ENCODE peak calls at places on chromosomes 3 and 15, in nine cellular contexts. K, G, P, X, L, T, Z, Q and A are unnamed samples.
A peak's percentile ranks its signal among the peaks of the same experiment; 100 is the strongest.

GRCh38 chr3:181442066-181442465 is 269.7 kb upstream of the SOX2 start:
- DNase-seq in K (no peak), G (no peak), P (no peak), X (no peak), L (no peak), T (no peak), Z (no peak), Q (no peak), A (no peak)

GRCh38 chr3:108471346-108471935 is 39.0 kb downstream of the MYH15 start:
- DNase-seq in K (no peak), G (peak; percentile 21), P (no peak), X (no peak), L (no peak), T (no peak), Z (no peak), Q (no peak), A (no peak)

GRCh38 chr15:57213783-57214366 is 162.4 kb upstream of the CGNL1 start:
- DNase-seq in K (peak; percentile 8), G (peak; percentile 77), P (no peak), X (peak; percentile 3), L (no peak), T (no peak), Z (no peak), Q (peak; percentile 41), A (no peak)

GRCh38 chr15:100667405-100668320 is 65.3 kb downstream of the ASB7 start:
- DNase-seq in K (no peak), G (peak; percentile 58), P (no peak), X (peak; percentile 69), L (no peak), T (no peak), Z (peak; percentile 68), Q (no peak), A (peak; percentile 28)

GRCh38 chr15:91357011-91357410 is 257.0 kb downstream of the SV2B start:
- DNase-seq in K (no peak), G (no peak), P (no peak), X (no peak), L (no peak), T (no peak), Z (no peak), Q (no peak), A (no peak)

GRCh38 chr3:38019658-38020341 is 9.6 kb downstream of the PLCD1 start:
- DNase-seq in K (no peak), G (no peak), P (peak; percentile 1), X (no peak), L (no peak), T (peak; percentile 47), Z (no peak), Q (no peak), A (no peak)

GRCh38 chr15:42576040-42576594 is 711 bp downstream of the STARD9 start:
- DNase-seq in K (no peak), G (no peak), P (no peak), X (no peak), L (no peak), T (no peak), Z (no peak), Q (no peak), A (no peak)

GRCh38 chr3:108004647-108005046 is 86.2 kb downstream of the CD47 start:
- DNase-seq in K (no peak), G (no peak), P (no peak), X (no peak), L (no peak), T (peak; percentile 61), Z (no peak), Q (no peak), A (no peak)

GRCh38 chr3:87268646-87269211 is 7.7 kb downstream of the POU1F1 start:
- DNase-seq in K (no peak), G (peak; percentile 4), P (no peak), X (no peak), L (no peak), T (no peak), Z (no peak), Q (no peak), A (no peak)

GRCh38 chr3:31534036-31534435 is 1.3 kb downstream of the STT3B start:
- DNase-seq in K (peak; percentile 14), G (peak; percentile 21), P (no peak), X (peak; percentile 30), L (no peak), T (no peak), Z (no peak), Q (no peak), A (no peak)

GRCh38 chr3:31532587-31533168 is at the start of gene STT3B:
- DNase-seq in K (peak; percentile 58), G (peak; percentile 90), P (peak; percentile 78), X (peak; percentile 79), L (no peak), T (peak; percentile 90), Z (peak; percentile 94), Q (no peak), A (peak; percentile 86)

GRCh38 chr3:31531465-31531991 is 1.2 kb upstream of the STT3B start:
- DNase-seq in K (no peak), G (no peak), P (no peak), X (no peak), L (no peak), T (no peak), Z (no peak), Q (no peak), A (no peak)

GRCh38 chr3:31531992-31532586 is 636 bp upstream of the STT3B start:
- DNase-seq in K (peak; percentile 94), G (peak; percentile 100), P (peak; percentile 98), X (peak; percentile 98), L (peak; percentile 99), T (peak; percentile 100), Z (peak; percentile 100), Q (peak; percentile 98), A (peak; percentile 99)

DNA sequence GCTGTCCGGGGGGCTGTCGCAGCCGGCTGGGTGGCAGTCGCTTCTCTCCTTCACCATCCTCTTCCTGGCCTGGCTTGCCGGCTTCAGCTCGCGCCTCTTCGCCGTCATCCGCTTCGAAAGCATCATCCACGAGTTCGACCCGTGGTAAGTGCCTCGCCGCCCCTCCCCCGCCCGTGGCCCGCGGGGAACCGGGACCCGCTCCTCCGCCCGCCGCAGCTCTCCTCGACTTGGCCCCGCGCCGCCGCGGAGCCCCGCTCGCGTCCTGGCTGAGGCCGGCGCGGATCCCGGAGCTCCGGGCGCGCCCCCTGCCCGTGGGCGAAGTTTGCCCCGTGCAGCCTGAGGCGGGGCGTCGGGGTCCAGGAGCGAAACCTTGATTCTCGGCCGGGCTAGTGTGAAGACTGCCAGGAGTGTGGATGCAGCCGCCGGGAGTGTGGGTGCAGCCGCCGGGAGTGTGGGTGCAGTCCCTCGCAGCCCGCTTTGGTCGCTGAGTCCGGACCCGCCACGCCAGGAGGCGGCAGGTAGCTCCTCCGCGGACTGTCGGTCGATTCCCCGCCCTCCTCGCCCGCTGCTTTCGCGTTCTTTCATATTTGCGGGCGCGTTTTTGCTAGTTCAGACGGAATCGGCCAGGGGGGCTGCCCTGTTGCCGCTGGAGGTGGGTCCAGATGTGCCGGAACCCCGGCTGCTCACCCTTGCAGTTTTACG is 595 bp downstream of the STT3B start:
- DNase-seq in K (peak; percentile 27), G (peak; percentile 27), P (peak; percentile 57), X (peak; percentile 71), L (peak; percentile 39), T (peak; percentile 74), Z (peak; percentile 85), Q (peak; percentile 32), A (peak; percentile 52)
- H3K4me3 ChIP-seq in K (peak overlapping the region; percentile 76), G (peak overlapping the region; percentile 87), P (peak overlapping the region; percentile 70), X (peak overlapping the region; percentile 79), L (peak overlapping the region; percentile 91), T (peak overlapping the region; percentile 89), Z (peak overlapping the region; percentile 90), Q (peak overlapping the region; percentile 99), A (peak overlapping the region; percentile 87)

GRCh38 chr15:83064859-83065258 is 2.2 kb downstream of the BTBD1 start:
- DNase-seq in K (no peak), G (no peak), P (no peak), X (no peak), L (no peak), T (no peak), Z (no peak), Q (no peak), A (no peak)

GRCh38 chr15:83066034-83066760 is 855 bp downstream of the BTBD1 start:
- DNase-seq in K (no peak), G (no peak), P (no peak), X (no peak), L (no peak), T (no peak), Z (no peak), Q (peak; percentile 27), A (peak; percentile 25)

GRCh38 chr15:83066761-83067637 is at the start of gene BTBD1:
- DNase-seq in K (peak; percentile 99), G (peak; percentile 98), P (peak; percentile 75), X (peak; percentile 96), L (peak; percentile 72), T (peak; percentile 98), Z (peak; percentile 98), Q (peak; percentile 69), A (peak; percentile 95)

GRCh38 chr15:83063555-83063954 is 3.5 kb downstream of the BTBD1 start:
- DNase-seq in K (no peak), G (no peak), P (no peak), X (no peak), L (no peak), T (no peak), Z (no peak), Q (no peak), A (no peak)

DNA sequence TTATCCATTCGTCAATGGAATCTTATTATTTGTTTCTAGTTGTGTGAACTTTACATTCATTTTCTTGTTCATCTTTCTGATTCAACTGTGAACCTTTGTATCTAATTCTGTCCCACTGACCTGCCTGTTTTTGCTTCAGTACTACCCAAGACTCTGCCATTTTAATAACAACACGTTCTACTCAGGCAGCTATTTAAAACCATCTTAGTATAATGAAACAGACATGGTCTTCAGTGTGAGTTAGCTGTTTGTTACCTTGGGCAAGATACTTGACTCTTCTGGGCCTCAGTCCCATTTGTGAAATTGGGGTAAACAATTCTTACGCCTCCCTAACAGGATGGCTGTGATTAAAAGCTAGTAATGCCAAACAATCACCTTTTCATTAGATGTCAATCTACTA is 1.6 kb downstream of the BTBD1 start:
- DNase-seq in K (no peak), G (no peak), P (no peak), X (no peak), L (no peak), T (no peak), Z (no peak), Q (no peak), A (no peak)
- H3K27ac ChIP-seq in K (peak overlapping the region; percentile 98), G (no peak overlapping the region), P (no peak overlapping the region), X (peak overlapping the region; percentile 91), L (no peak overlapping the region), T (no peak overlapping the region), Z (no peak overlapping the region), Q (no peak overlapping the region), A (peak overlapping the region; percentile 99)

DNA sequence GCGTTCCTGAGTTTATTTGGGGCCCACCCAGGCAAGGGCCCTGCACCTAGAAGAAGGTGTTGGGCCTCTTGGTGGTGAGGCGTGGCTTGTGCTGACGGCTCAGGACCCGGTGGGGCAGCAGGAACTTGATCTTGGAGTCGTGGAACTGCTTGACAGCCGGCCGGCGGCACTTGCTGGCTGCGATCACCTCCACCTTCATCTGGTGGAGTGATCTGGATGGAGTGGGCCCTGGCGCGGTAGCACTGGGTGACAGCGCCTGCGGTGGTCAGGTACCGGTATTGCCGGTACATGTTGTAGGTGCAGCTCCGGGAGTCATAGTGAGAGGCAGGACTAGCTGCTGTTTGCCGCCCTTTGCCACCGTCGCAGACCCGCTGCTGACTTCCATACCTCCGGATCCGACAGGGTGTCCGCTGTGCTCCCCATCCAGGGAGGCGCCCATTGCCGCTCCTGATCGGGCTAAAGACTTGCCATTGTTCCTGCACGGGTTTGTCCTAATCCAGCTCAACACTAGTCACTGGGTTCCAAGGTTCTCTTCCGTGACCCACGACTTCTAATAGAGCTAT is 136.8 kb downstream of the ANO10 start:
- DNase-seq in K (no peak), G (no peak), P (no peak), X (no peak), L (no peak), T (no peak), Z (no peak), Q (no peak), A (no peak)
- H3K4me3 ChIP-seq in K (no peak overlapping the region), G (no peak overlapping the region), P (no peak overlapping the region), X (no peak overlapping the region), L (no peak overlapping the region), T (no peak overlapping the region), Z (no peak overlapping the region), Q (no peak overlapping the region), A (no peak overlapping the region)

GRCh38 chr15:45521596-45522167 is 873 bp downstream of the SLC30A4 start:
- DNase-seq in K (no peak), G (no peak), P (no peak), X (no peak), L (no peak), T (no peak), Z (no peak), Q (peak; percentile 1), A (no peak)
- H3K27ac ChIP-seq in K (peak overlapping the region; percentile 91), G (no peak overlapping the region), P (peak overlapping the region; percentile 31), X (peak overlapping the region; percentile 0), L (peak overlapping the region; percentile 79), T (no peak overlapping the region), Z (peak overlapping the region; percentile 85), Q (no peak overlapping the region), A (peak overlapping the region; percentile 91)